ENCODE peak calls at places on chromosome 15, in six cellular contexts. One of them, this sample, is unnamed.

GRCh38 chr15:73284073-73284472 is 84.7 kb downstream of the HCN4 start:
- DNase-seq in T-helper 2 cell: no peak
- DNase-seq in A549: no peak
- DNase-seq in ACHN: peak; percentile 28
- DNase-seq in effector memory CD8-positive, alpha-beta T cell: no peak
- DNase-seq in stimulated activated naive CD8-positive, alpha-beta T cell treated with anti-CD3 and anti-CD28 coated beads, Interleukin-15, Interleukin-2, amounts not matched to agents 100 U/mL and 50 U/mL, for 24 hours: no peak
- DNase-seq in this sample: no peak

GRCh38 chr15:68382286-68383007 is 49.5 kb downstream of the ITGA11 start:
- DNase-seq in T-helper 2 cell: no peak
- DNase-seq in A549: no peak
- DNase-seq in ACHN: no peak
- DNase-seq in effector memory CD8-positive, alpha-beta T cell: no peak
- DNase-seq in stimulated activated naive CD8-positive, alpha-beta T cell treated with anti-CD3 and anti-CD28 coated beads, Interleukin-15, Interleukin-2, amounts not matched to agents 100 U/mL and 50 U/mL, for 24 hours: no peak
- DNase-seq in this sample: peak; percentile 34

GRCh38 chr15:75830910-75831805 is 12.1 kb upstream of the UBE2Q2 start:
- DNase-seq in T-helper 2 cell: no peak
- DNase-seq in A549: no peak
- DNase-seq in ACHN: no peak
- DNase-seq in effector memory CD8-positive, alpha-beta T cell: no peak
- DNase-seq in stimulated activated naive CD8-positive, alpha-beta T cell treated with anti-CD3 and anti-CD28 coated beads, Interleukin-15, Interleukin-2, amounts not matched to agents 100 U/mL and 50 U/mL, for 24 hours: no peak
- DNase-seq in this sample: no peak

GRCh38 chr15:71646767-71647478 is 163.4 kb upstream of the NR2E3 start:
- DNase-seq in T-helper 2 cell: no peak
- DNase-seq in A549: no peak
- DNase-seq in ACHN: no peak
- DNase-seq in effector memory CD8-positive, alpha-beta T cell: no peak
- DNase-seq in stimulated activated naive CD8-positive, alpha-beta T cell treated with anti-CD3 and anti-CD28 coated beads, Interleukin-15, Interleukin-2, amounts not matched to agents 100 U/mL and 50 U/mL, for 24 hours: no peak
- DNase-seq in this sample: no peak

GRCh38 chr15:80878867-80879250 is 99.7 kb downstream of the CEMIP start:
- DNase-seq in T-helper 2 cell: no peak
- DNase-seq in A549: no peak
- DNase-seq in ACHN: no peak
- DNase-seq in effector memory CD8-positive, alpha-beta T cell: no peak
- DNase-seq in stimulated activated naive CD8-positive, alpha-beta T cell treated with anti-CD3 and anti-CD28 coated beads, Interleukin-15, Interleukin-2, amounts not matched to agents 100 U/mL and 50 U/mL, for 24 hours: no peak
- DNase-seq in this sample: no peak

GRCh38 chr15:65066001-65066634 is 1.7 kb downstream of the RASL12 start:
- DNase-seq in T-helper 2 cell: no peak
- DNase-seq in A549: no peak
- DNase-seq in ACHN: no peak
- DNase-seq in effector memory CD8-positive, alpha-beta T cell: no peak
- DNase-seq in stimulated activated naive CD8-positive, alpha-beta T cell treated with anti-CD3 and anti-CD28 coated beads, Interleukin-15, Interleukin-2, amounts not matched to agents 100 U/mL and 50 U/mL, for 24 hours: no peak
- DNase-seq in this sample: peak; percentile 70

GRCh38 chr15:38012894-38013293 is 78.5 kb downstream of the TMCO5A start:
- DNase-seq in T-helper 2 cell: no peak
- DNase-seq in A549: no peak
- DNase-seq in ACHN: no peak
- DNase-seq in effector memory CD8-positive, alpha-beta T cell: no peak
- DNase-seq in stimulated activated naive CD8-positive, alpha-beta T cell treated with anti-CD3 and anti-CD28 coated beads, Interleukin-15, Interleukin-2, amounts not matched to agents 100 U/mL and 50 U/mL, for 24 hours: no peak
- DNase-seq in this sample: no peak

GRCh38 chr15:70201376-70201775 is 103.7 kb upstream of the TLE3 start:
- DNase-seq in T-helper 2 cell: no peak
- DNase-seq in A549: no peak
- DNase-seq in ACHN: no peak
- DNase-seq in effector memory CD8-positive, alpha-beta T cell: no peak
- DNase-seq in stimulated activated naive CD8-positive, alpha-beta T cell treated with anti-CD3 and anti-CD28 coated beads, Interleukin-15, Interleukin-2, amounts not matched to agents 100 U/mL and 50 U/mL, for 24 hours: no peak
- DNase-seq in this sample: no peak

GRCh38 chr15:65421360-65422215 is 1.2 kb downstream of the IGDCC4 start:
- DNase-seq in T-helper 2 cell: no peak
- DNase-seq in A549: no peak
- DNase-seq in ACHN: no peak
- DNase-seq in effector memory CD8-positive, alpha-beta T cell: no peak
- DNase-seq in stimulated activated naive CD8-positive, alpha-beta T cell treated with anti-CD3 and anti-CD28 coated beads, Interleukin-15, Interleukin-2, amounts not matched to agents 100 U/mL and 50 U/mL, for 24 hours: peak; percentile 34
- DNase-seq in this sample: peak; percentile 19

GRCh38 chr15:55774113-55774970 is 31.4 kb upstream of the PRTG start:
- DNase-seq in T-helper 2 cell: peak; percentile 15
- DNase-seq in A549: peak; percentile 64
- DNase-seq in ACHN: peak; percentile 44
- DNase-seq in effector memory CD8-positive, alpha-beta T cell: peak; percentile 15
- DNase-seq in stimulated activated naive CD8-positive, alpha-beta T cell treated with anti-CD3 and anti-CD28 coated beads, Interleukin-15, Interleukin-2, amounts not matched to agents 100 U/mL and 50 U/mL, for 24 hours: peak; percentile 57
- DNase-seq in this sample: peak; percentile 18

GRCh38 chr15:28962851-28963710 is 77.3 kb downstream of the APBA2 start:
- DNase-seq in T-helper 2 cell: no peak
- DNase-seq in A549: no peak
- DNase-seq in ACHN: no peak
- DNase-seq in effector memory CD8-positive, alpha-beta T cell: no peak
- DNase-seq in stimulated activated naive CD8-positive, alpha-beta T cell treated with anti-CD3 and anti-CD28 coated beads, Interleukin-15, Interleukin-2, amounts not matched to agents 100 U/mL and 50 U/mL, for 24 hours: no peak
- DNase-seq in this sample: no peak

GRCh38 chr15:36567445-36567844 is 12.0 kb upstream of the CDIN1 start:
- DNase-seq in T-helper 2 cell: no peak
- DNase-seq in A549: no peak
- DNase-seq in ACHN: no peak
- DNase-seq in effector memory CD8-positive, alpha-beta T cell: no peak
- DNase-seq in stimulated activated naive CD8-positive, alpha-beta T cell treated with anti-CD3 and anti-CD28 coated beads, Interleukin-15, Interleukin-2, amounts not matched to agents 100 U/mL and 50 U/mL, for 24 hours: no peak
- DNase-seq in this sample: no peak

GRCh38 chr15:57861805-57862586 is 155.5 kb downstream of the POLR2M start:
- DNase-seq in T-helper 2 cell: no peak
- DNase-seq in A549: no peak
- DNase-seq in ACHN: no peak
- DNase-seq in effector memory CD8-positive, alpha-beta T cell: no peak
- DNase-seq in stimulated activated naive CD8-positive, alpha-beta T cell treated with anti-CD3 and anti-CD28 coated beads, Interleukin-15, Interleukin-2, amounts not matched to agents 100 U/mL and 50 U/mL, for 24 hours: no peak
- DNase-seq in this sample: no peak

GRCh38 chr15:33980159-33980558 is 11.9 kb downstream of the CHRM5 start:
- DNase-seq in T-helper 2 cell: no peak
- DNase-seq in A549: no peak
- DNase-seq in ACHN: no peak
- DNase-seq in effector memory CD8-positive, alpha-beta T cell: no peak
- DNase-seq in stimulated activated naive CD8-positive, alpha-beta T cell treated with anti-CD3 and anti-CD28 coated beads, Interleukin-15, Interleukin-2, amounts not matched to agents 100 U/mL and 50 U/mL, for 24 hours: no peak
- DNase-seq in this sample: no peak

GRCh38 chr15:56917652-56918045 is 795 bp upstream of the TCF12 start:
- DNase-seq in T-helper 2 cell: no peak
- DNase-seq in A549: peak; percentile 50
- DNase-seq in ACHN: no peak
- DNase-seq in effector memory CD8-positive, alpha-beta T cell: no peak
- DNase-seq in stimulated activated naive CD8-positive, alpha-beta T cell treated with anti-CD3 and anti-CD28 coated beads, Interleukin-15, Interleukin-2, amounts not matched to agents 100 U/mL and 50 U/mL, for 24 hours: no peak
- DNase-seq in this sample: no peak

GRCh38 chr15:47607750-47608149 is 109.6 kb upstream of the SEMA6D start:
- DNase-seq in T-helper 2 cell: no peak
- DNase-seq in A549: no peak
- DNase-seq in ACHN: no peak
- DNase-seq in effector memory CD8-positive, alpha-beta T cell: no peak
- DNase-seq in stimulated activated naive CD8-positive, alpha-beta T cell treated with anti-CD3 and anti-CD28 coated beads, Interleukin-15, Interleukin-2, amounts not matched to agents 100 U/mL and 50 U/mL, for 24 hours: no peak
- DNase-seq in this sample: no peak

GRCh38 chr15:69812881-69813280 is 284.8 kb downstream of the TLE3 start:
- DNase-seq in T-helper 2 cell: no peak
- DNase-seq in A549: no peak
- DNase-seq in ACHN: no peak
- DNase-seq in effector memory CD8-positive, alpha-beta T cell: no peak
- DNase-seq in stimulated activated naive CD8-positive, alpha-beta T cell treated with anti-CD3 and anti-CD28 coated beads, Interleukin-15, Interleukin-2, amounts not matched to agents 100 U/mL and 50 U/mL, for 24 hours: no peak
- DNase-seq in this sample: no peak

GRCh38 chr15:38084289-38084688 is 149.8 kb downstream of the TMCO5A start:
- DNase-seq in T-helper 2 cell: no peak
- DNase-seq in A549: no peak
- DNase-seq in ACHN: no peak
- DNase-seq in effector memory CD8-positive, alpha-beta T cell: no peak
- DNase-seq in stimulated activated naive CD8-positive, alpha-beta T cell treated with anti-CD3 and anti-CD28 coated beads, Interleukin-15, Interleukin-2, amounts not matched to agents 100 U/mL and 50 U/mL, for 24 hours: no peak
- DNase-seq in this sample: no peak

This sample was measured in SJSA1.